ENCODE peak calls at places on chromosomes 6 and 20, in seven cellular contexts. One of them, this sample, is unnamed.

GRCh38 chr6:7976485-7977010 is 66.0 kb upstream of the TXNDC5 start:
- DNase-seq in effector memory CD4-positive, alpha-beta T cell: no peak
- DNase-seq in pancreas: no peak
- DNase-seq in SHP77: no peak
- DNase-seq in HTR-8/SVneo: no peak
- DNase-seq in midbrain: no peak
- DNase-seq in MCF 10A: no peak
- DNase-seq in this sample: peak; percentile 28

GRCh38 chr6:87789198-87789899 is 87.3 kb upstream of the AKIRIN2 start:
- DNase-seq in midbrain: no peak
- DNase-seq in MCF 10A: peak; percentile 92
- DNase-seq in pancreas: no peak
- DNase-seq in SHP77: no peak
- DNase-seq in HTR-8/SVneo: peak; percentile 41
- DNase-seq in effector memory CD4-positive, alpha-beta T cell: no peak
- DNase-seq in this sample: no peak

GRCh38 chr6:4164043-4164442 is 28.7 kb upstream of the ECI2 start:
- DNase-seq in HTR-8/SVneo: no peak
- DNase-seq in effector memory CD4-positive, alpha-beta T cell: no peak
- DNase-seq in SHP77: no peak
- DNase-seq in MCF 10A: no peak
- DNase-seq in midbrain: no peak
- DNase-seq in pancreas: no peak
- DNase-seq in this sample: no peak

GRCh38 chr20:33826270-33826897 is 15.2 kb downstream of the CHMP4B start:
- DNase-seq in SHP77: no peak
- DNase-seq in pancreas: peak; percentile 46
- DNase-seq in effector memory CD4-positive, alpha-beta T cell: no peak
- DNase-seq in MCF 10A: peak; percentile 5
- DNase-seq in HTR-8/SVneo: no peak
- DNase-seq in midbrain: no peak
- DNase-seq in this sample: no peak

GRCh38 chr6:54315692-54316091 is 7.5 kb downstream of the TINAG start:
- DNase-seq in MCF 10A: no peak
- DNase-seq in pancreas: no peak
- DNase-seq in effector memory CD4-positive, alpha-beta T cell: no peak
- DNase-seq in HTR-8/SVneo: no peak
- DNase-seq in midbrain: no peak
- DNase-seq in SHP77: no peak
- DNase-seq in this sample: no peak

GRCh38 chr6:117677553-117678131 is 2.4 kb downstream of the NUS1 start:
- DNase-seq in SHP77: no peak
- DNase-seq in HTR-8/SVneo: no peak
- DNase-seq in midbrain: no peak
- DNase-seq in pancreas: no peak
- DNase-seq in effector memory CD4-positive, alpha-beta T cell: no peak
- DNase-seq in MCF 10A: peak; percentile 50
- DNase-seq in this sample: peak; percentile 33

GRCh38 chr6:26234421-26235239 is 130.4 kb upstream of the BTN3A2 start:
- DNase-seq in SHP77: peak; percentile 56
- DNase-seq in effector memory CD4-positive, alpha-beta T cell: peak; percentile 39
- DNase-seq in HTR-8/SVneo: peak; percentile 82
- DNase-seq in MCF 10A: peak; percentile 90
- DNase-seq in pancreas: no peak
- DNase-seq in midbrain: peak; percentile 27
- DNase-seq in this sample: peak; percentile 85

GRCh38 chr6:135503703-135504475 is 6.3 kb upstream of the AHI1 start:
- DNase-seq in HTR-8/SVneo: no peak
- DNase-seq in effector memory CD4-positive, alpha-beta T cell: no peak
- DNase-seq in SHP77: no peak
- DNase-seq in MCF 10A: no peak
- DNase-seq in pancreas: no peak
- DNase-seq in midbrain: no peak
- DNase-seq in this sample: no peak

GRCh38 chr6:67916389-67916788 is 718.7 kb upstream of the ADGRB3 start:
- DNase-seq in effector memory CD4-positive, alpha-beta T cell: no peak
- DNase-seq in SHP77: no peak
- DNase-seq in pancreas: no peak
- DNase-seq in midbrain: no peak
- DNase-seq in HTR-8/SVneo: peak; percentile 27
- DNase-seq in MCF 10A: peak; percentile 18
- DNase-seq in this sample: no peak

GRCh38 chr6:27062755-27063154 is 184.7 kb upstream of the PRSS16 start:
- DNase-seq in MCF 10A: no peak
- DNase-seq in SHP77: no peak
- DNase-seq in HTR-8/SVneo: no peak
- DNase-seq in pancreas: no peak
- DNase-seq in midbrain: no peak
- DNase-seq in effector memory CD4-positive, alpha-beta T cell: no peak
- DNase-seq in this sample: no peak